ENCODE peak calls at places on chromosomes 4 and X, in five cellular contexts. Y is GM23338; E is neural progenitor cell; O is naive thymus-derived CD4-positive, alpha-beta T cell; B is cardiac muscle cell. X is an unnamed sample.

GRCh38 chr4:172188248-172188976 is 375.2 kb downstream of the GALNTL6 start:
- DNase-seq in Y (no peak), E (no peak), O (no peak), B (no peak), X (no peak)

GRCh38 chrX:15702488-15703371 is 35.3 kb upstream of the CA5B start:
- DNase-seq in Y (no peak), E (no peak), O (no peak), B (no peak), X (no peak)

GRCh38 chr4:40182041-40182440 is 14.8 kb upstream of the RHOH start:
- DNase-seq in Y (no peak), E (no peak), O (no peak), B (no peak), X (no peak)

GRCh38 chrX:45749375-45749774 is 548.7 kb upstream of the DIPK2B start:
- DNase-seq in Y (peak; percentile 11), E (no peak), O (no peak), B (no peak), X (no peak)

GRCh38 chr4:176549161-176549865 is 229.5 kb downstream of the SPCS3 start:
- DNase-seq in Y (no peak), E (no peak), O (no peak), B (no peak), X (no peak)

GRCh38 chrX:88604433-88605221 is 142.4 kb upstream of the CPXCR1 start:
- DNase-seq in Y (no peak), E (no peak), O (no peak), B (no peak), X (no peak)

GRCh38 chrX:386768-387575 is at the start of gene PPP2R3B:
- DNase-seq in Y (peak; percentile 98), E (peak; percentile 99), O (peak; percentile 98), B (peak; percentile 98), X (peak; percentile 99)

GRCh38 chrX:10634681-10635161 is 14.3 kb upstream of the MID1 start:
- DNase-seq in Y (no peak), E (no peak), O (no peak), B (no peak), X (no peak)

GRCh38 chrX:53685711-53686110 is 808 bp downstream of the HUWE1 start:
- DNase-seq in Y (no peak), E (no peak), O (no peak), B (no peak), X (no peak)

GRCh38 chr4:114519368-114519767 is 79.2 kb upstream of the UGT8 start:
- DNase-seq in Y (no peak), E (peak; percentile 10), O (no peak), B (no peak), X (no peak)

GRCh38 chr4:99088485-99089365 is at the start of gene ADH5:
- DNase-seq in Y (peak; percentile 91), E (peak; percentile 92), O (peak; percentile 75), B (peak; percentile 92), X (peak; percentile 92)

GRCh38 chr4:48997962-48998361 is 11.9 kb downstream of the CWH43 start:
- DNase-seq in Y (no peak), E (no peak), O (no peak), B (no peak), X (no peak)

GRCh38 chr4:76120199-76120598 is 28.0 kb downstream of the NUP54 start:
- DNase-seq in Y (no peak), E (no peak), O (no peak), B (no peak), X (no peak)

GRCh38 chr4:78059524-78059889 is 2.4 kb downstream of the FRAS1 start:
- DNase-seq in Y (peak; percentile 97), E (peak; percentile 87), O (no peak), B (peak; percentile 90), X (no peak)

DNA sequence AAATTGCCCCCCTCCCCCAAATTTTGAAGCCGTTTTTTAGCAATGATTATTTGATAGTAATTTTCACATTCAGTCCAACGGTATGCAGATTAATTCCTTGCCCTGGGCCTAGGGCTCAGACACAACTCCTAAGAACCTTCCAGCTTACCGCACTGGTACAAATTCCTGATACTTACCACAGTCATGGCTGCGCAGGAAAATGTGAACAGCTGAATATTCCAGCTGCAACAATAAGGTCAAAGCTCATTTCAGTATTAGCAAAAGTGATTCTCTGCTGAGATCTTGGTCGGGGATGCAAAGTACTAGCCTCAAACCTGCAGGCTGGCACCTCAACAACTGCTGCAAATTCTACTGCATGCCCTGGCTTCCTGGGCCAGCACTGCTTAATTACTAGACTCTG is 3.0 kb downstream of the ATP11C start:
- DNase-seq in Y (no peak), E (peak; percentile 2), O (no peak), B (no peak), X (no peak)
- H3K4me3 ChIP-seq in Y (peak overlapping the region; percentile 71), E (peak overlapping the region; percentile 79), O (no peak overlapping the region), B (no peak overlapping the region), X (no peak overlapping the region)

GRCh38 chrX:69182818-69183375 is 17.6 kb upstream of the PJA1 start:
- DNase-seq in Y (no peak), E (no peak), O (no peak), B (no peak), X (no peak)

GRCh38 chrX:69192603-69193002 is 27.4 kb upstream of the PJA1 start:
- DNase-seq in Y (no peak), E (no peak), O (no peak), B (no peak), X (no peak)

GRCh38 chrX:69185886-69186285 is 20.6 kb upstream of the PJA1 start:
- DNase-seq in Y (no peak), E (no peak), O (no peak), B (no peak), X (no peak)

GRCh38 chrX:69189972-69190371 is 24.7 kb upstream of the PJA1 start:
- DNase-seq in Y (no peak), E (peak; percentile 27), O (no peak), B (no peak), X (no peak)

DNA sequence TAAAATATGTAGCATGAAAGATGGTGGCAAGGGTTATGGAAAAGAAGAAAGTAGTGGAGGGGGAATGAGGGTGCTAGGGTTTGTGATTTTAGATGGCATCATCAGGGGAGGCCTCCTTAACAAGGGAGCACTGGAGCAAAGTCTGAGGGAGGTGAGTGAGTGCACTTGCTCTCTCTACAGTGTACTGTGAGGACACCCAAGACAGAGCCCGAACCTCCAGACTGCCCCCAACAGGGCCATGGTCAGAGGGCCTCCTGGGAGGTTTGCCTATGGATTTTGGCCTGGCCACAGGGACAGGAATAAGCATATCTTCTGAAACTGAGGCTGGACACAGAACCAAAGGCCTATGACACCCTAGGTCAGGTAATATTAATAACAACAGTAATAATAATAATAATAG is 21.4 kb upstream of the PJA1 start:
- DNase-seq in Y (no peak), E (no peak), O (no peak), B (no peak), X (no peak)
- H3K27me3 ChIP-seq in Y (no peaks in the 10 kb centered on the region), E (no peaks in the 10 kb centered on the region), O (no peaks in the 10 kb centered on the region), B (no peaks in the 10 kb centered on the region), X (no peaks in the 10 kb centered on the region)

DNA sequence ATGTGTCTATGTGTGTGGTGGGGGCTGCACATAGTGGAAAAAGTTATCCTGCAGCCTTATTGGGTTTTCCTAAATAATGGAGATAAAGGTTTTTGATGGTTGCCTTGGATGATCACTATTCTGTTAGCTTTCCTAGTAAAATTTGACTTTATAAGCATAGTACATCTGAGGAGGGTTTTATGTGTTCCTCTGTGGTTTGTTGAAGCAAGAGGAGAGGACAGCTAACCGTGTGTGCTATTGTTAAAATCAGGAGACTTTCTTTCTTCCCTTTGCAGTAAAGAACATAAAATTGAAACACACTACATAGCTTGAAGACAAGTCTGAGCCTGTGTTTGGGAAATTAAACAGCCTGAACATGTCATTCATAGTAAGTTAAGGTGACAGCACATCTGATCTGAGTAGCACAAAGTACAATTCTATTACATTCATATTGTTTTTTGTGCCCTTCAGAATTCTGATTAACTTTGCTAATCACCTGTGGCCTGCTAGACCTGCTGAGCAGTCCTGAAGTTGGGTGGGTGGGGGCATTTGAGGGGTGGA is 36.8 kb downstream of the C4orf51 start:
- DNase-seq in Y (no peak), E (no peak), O (no peak), B (no peak), X (no peak)
- H3K36me3 ChIP-seq in Y (no peaks in the 10 kb centered on the region), E (no peaks in the 10 kb centered on the region), O (no peaks in the 10 kb centered on the region), B (no peaks in the 10 kb centered on the region), X (no peaks in the 10 kb centered on the region)

GRCh38 chr4:173508386-173509002 is 21.5 kb downstream of the HAND2 start:
- DNase-seq in Y (peak; percentile 50), E (peak; percentile 61), O (no peak), B (peak; percentile 59), X (no peak)

GRCh38 chr4:173506780-173507211 is 23.2 kb downstream of the HAND2 start:
- DNase-seq in Y (peak; percentile 44), E (peak; percentile 75), O (no peak), B (no peak), X (no peak)

GRCh38 chr4:173511787-173512361 is 18.2 kb downstream of the HAND2 start:
- DNase-seq in Y (no peak), E (no peak), O (no peak), B (no peak), X (no peak)

GRCh38 chr4:173507471-173508385 is 22.3 kb downstream of the HAND2 start:
- DNase-seq in Y (peak; percentile 71), E (peak; percentile 46), O (no peak), B (peak; percentile 50), X (no peak)

GRCh38 chr4:173509031-173510001 is 20.7 kb downstream of the HAND2 start:
- DNase-seq in Y (peak; percentile 72), E (peak; percentile 66), O (no peak), B (peak; percentile 44), X (no peak)
- H3K4me3 ChIP-seq in Y (peak overlapping the region; percentile 57), E (peak overlapping the region; percentile 48), O (peak overlapping the region; percentile 55), B (peak overlapping the region; percentile 27), X (peak overlapping the region; percentile 49)

GRCh38 chr4:184361443-184361842 is 112.9 kb downstream of the IRF2 start:
- DNase-seq in Y (no peak), E (no peak), O (no peak), B (no peak), X (no peak)

GRCh38 chr4:184357783-184358182 is 116.6 kb downstream of the IRF2 start:
- DNase-seq in Y (no peak), E (no peak), O (no peak), B (no peak), X (no peak)

GRCh38 chr4:184358521-184359232 is 115.7 kb downstream of the IRF2 start:
- DNase-seq in Y (no peak), E (no peak), O (no peak), B (no peak), X (no peak)

GRCh38 chr4:184362338-184362737 is 112.0 kb downstream of the IRF2 start:
- DNase-seq in Y (no peak), E (no peak), O (no peak), B (no peak), X (no peak)

GRCh38 chr4:184359905-184360304 is 114.4 kb downstream of the IRF2 start:
- DNase-seq in Y (no peak), E (no peak), O (no peak), B (no peak), X (no peak)
- H3K27me3 ChIP-seq in Y (no peaks in the 10 kb centered on the region), E (no peaks in the 10 kb centered on the region), O (no peaks in the 10 kb centered on the region), B (no peaks in the 10 kb centered on the region), X (no peaks in the 10 kb centered on the region)

GRCh38 chrX:13776387-13776786 is 40.5 kb downstream of the GPM6B start:
- DNase-seq in Y (no peak), E (no peak), O (no peak), B (no peak), X (no peak)
- H3K36me3 ChIP-seq in Y (peaks cover 5% of the 10 kb centered on the region), E (no peaks in the 10 kb centered on the region), O (peaks cover 12% of the 10 kb centered on the region), B (peaks cover 37% of the 10 kb centered on the region), X (peaks cover 16% of the 10 kb centered on the region)